ENCODE peak calls at places on chromosomes 13 and 19, in five cellular contexts. One of them, this sample, is unnamed.

GRCh38 chr19:17138937-17139598 is 63.5 kb downstream of the MYO9B start:
- DNase-seq in stomach: peak
- DNase-seq in ascending aorta: no peak
- DNase-seq in cardiac muscle cell: no peak
- DNase-seq in thoracic aorta: peak
- DNase-seq in this sample: peak

GRCh38 chr19:4389064-4389375 is 11.3 kb downstream of the SH3GL1 start:
- DNase-seq in stomach: no peak
- DNase-seq in ascending aorta: no peak
- DNase-seq in cardiac muscle cell: no peak
- DNase-seq in thoracic aorta: no peak
- DNase-seq in this sample: no peak

GRCh38 chr13:46386426-46386995 is 541 bp downstream of the RUBCNL start:
- DNase-seq in stomach: no peak
- DNase-seq in ascending aorta: no peak
- DNase-seq in cardiac muscle cell: peak
- DNase-seq in thoracic aorta: no peak
- DNase-seq in this sample: peak

GRCh38 chr13:44305845-44306244 is 67.8 kb upstream of the SERP2 start:
- DNase-seq in stomach: peak
- DNase-seq in ascending aorta: no peak
- DNase-seq in cardiac muscle cell: no peak
- DNase-seq in thoracic aorta: no peak
- DNase-seq in this sample: no peak

GRCh38 chr13:47216176-47216822 is 319.4 kb upstream of the HTR2A start:
- DNase-seq in stomach: no peak
- DNase-seq in ascending aorta: no peak
- DNase-seq in cardiac muscle cell: no peak
- DNase-seq in thoracic aorta: no peak
- DNase-seq in this sample: no peak

GRCh38 chr13:31046711-31047279 is 114.3 kb downstream of the TEX26 start:
- DNase-seq in stomach: no peak
- DNase-seq in ascending aorta: no peak
- DNase-seq in cardiac muscle cell: peak
- DNase-seq in thoracic aorta: no peak
- DNase-seq in this sample: peak

GRCh38 chr13:112947796-112948195 is 21.2 kb upstream of the MCF2L start:
- DNase-seq in stomach: no peak
- DNase-seq in ascending aorta: no peak
- DNase-seq in cardiac muscle cell: no peak
- DNase-seq in thoracic aorta: no peak
- DNase-seq in this sample: no peak

GRCh38 chr19:17716309-17716929 is 2.9 kb upstream of the MAP1S start:
- DNase-seq in stomach: no peak
- DNase-seq in ascending aorta: no peak
- DNase-seq in cardiac muscle cell: no peak
- DNase-seq in thoracic aorta: no peak
- DNase-seq in this sample: no peak

GRCh38 chr19:27774337-27774736 is 1438.6 kb downstream of the UQCRFS1 start:
- DNase-seq in stomach: no peak
- DNase-seq in ascending aorta: no peak
- DNase-seq in cardiac muscle cell: no peak
- DNase-seq in thoracic aorta: no peak
- DNase-seq in this sample: no peak

GRCh38 chr13:51519839-51520238 is 64.4 kb upstream of the WDFY2 start:
- DNase-seq in stomach: no peak
- DNase-seq in ascending aorta: no peak
- DNase-seq in cardiac muscle cell: no peak
- DNase-seq in thoracic aorta: no peak
- DNase-seq in this sample: no peak

GRCh38 chr13:60583911-60584753 is 187.1 kb downstream of the TDRD3 start:
- DNase-seq in stomach: no peak
- DNase-seq in ascending aorta: no peak
- DNase-seq in cardiac muscle cell: no peak
- DNase-seq in thoracic aorta: peak
- DNase-seq in this sample: no peak

GRCh38 chr19:3995619-3996018 is 10.4 kb upstream of the EEF2 start:
- DNase-seq in stomach: no peak
- DNase-seq in ascending aorta: no peak
- DNase-seq in cardiac muscle cell: no peak
- DNase-seq in thoracic aorta: no peak
- DNase-seq in this sample: no peak

GRCh38 chr19:46727036-46727501 is 10.2 kb upstream of the PRKD2 start:
- DNase-seq in stomach: no peak
- DNase-seq in ascending aorta: no peak
- DNase-seq in cardiac muscle cell: no peak
- DNase-seq in thoracic aorta: no peak
- DNase-seq in this sample: no peak

GRCh38 chr13:33817513-33817842 is 471 bp upstream of the RFC3 start:
- DNase-seq in stomach: no peak
- DNase-seq in ascending aorta: no peak
- DNase-seq in cardiac muscle cell: no peak
- DNase-seq in thoracic aorta: no peak
- DNase-seq in this sample: no peak

GRCh38 chr19:18185538-18185937 is 7.5 kb upstream of the MPV17L2 start:
- DNase-seq in stomach: no peak
- DNase-seq in ascending aorta: no peak
- DNase-seq in cardiac muscle cell: no peak
- DNase-seq in thoracic aorta: no peak
- DNase-seq in this sample: no peak

GRCh38 chr19:40424637-40425449 is 949 bp downstream of the SERTAD1 start:
- DNase-seq in stomach: no peak
- DNase-seq in ascending aorta: no peak
- DNase-seq in cardiac muscle cell: peak
- DNase-seq in thoracic aorta: no peak
- DNase-seq in this sample: no peak

GRCh38 chr13:46728777-46729176 is 68.2 kb downstream of the ESD start:
- DNase-seq in stomach: no peak
- DNase-seq in ascending aorta: no peak
- DNase-seq in cardiac muscle cell: no peak
- DNase-seq in thoracic aorta: no peak
- DNase-seq in this sample: no peak

GRCh38 chr13:57932071-57932470 is 300.5 kb downstream of the PCDH17 start:
- DNase-seq in stomach: no peak
- DNase-seq in ascending aorta: no peak
- DNase-seq in cardiac muscle cell: no peak
- DNase-seq in thoracic aorta: no peak
- DNase-seq in this sample: no peak

GRCh38 chr19:39936020-39936419 is 1.6 kb upstream of the FCGBP start:
- DNase-seq in stomach: peak
- DNase-seq in ascending aorta: no peak
- DNase-seq in cardiac muscle cell: no peak
- DNase-seq in thoracic aorta: no peak
- DNase-seq in this sample: no peak

GRCh38 chr13:113903361-113903760 is 39.5 kb upstream of the GAS6 start:
- DNase-seq in stomach: peak
- DNase-seq in ascending aorta: no peak
- DNase-seq in cardiac muscle cell: no peak
- DNase-seq in thoracic aorta: peak
- DNase-seq in this sample: no peak

GRCh38 chr13:83168575-83168974 is 713.7 kb downstream of the SLITRK1 start:
- DNase-seq in stomach: no peak
- DNase-seq in ascending aorta: no peak
- DNase-seq in cardiac muscle cell: no peak
- DNase-seq in thoracic aorta: no peak
- DNase-seq in this sample: no peak

GRCh38 chr13:42041684-42042035 is 6.8 kb upstream of the DGKH start:
- DNase-seq in stomach: peak
- DNase-seq in ascending aorta: no peak
- DNase-seq in cardiac muscle cell: peak
- DNase-seq in thoracic aorta: peak
- DNase-seq in this sample: peak

GRCh38 chr13:32629313-32629712 is 43.1 kb downstream of the PDS5B start:
- DNase-seq in stomach: no peak
- DNase-seq in ascending aorta: no peak
- DNase-seq in cardiac muscle cell: no peak
- DNase-seq in thoracic aorta: no peak
- DNase-seq in this sample: no peak

GRCh38 chr13:102517959-102518358 is 78.8 kb upstream of the TPP2 start:
- DNase-seq in stomach: no peak
- DNase-seq in ascending aorta: no peak
- DNase-seq in cardiac muscle cell: no peak
- DNase-seq in thoracic aorta: no peak
- DNase-seq in this sample: no peak

GRCh38 chr13:59236309-59236939 is 927.3 kb downstream of the DIAPH3 start:
- DNase-seq in stomach: no peak
- DNase-seq in ascending aorta: no peak
- DNase-seq in cardiac muscle cell: no peak
- DNase-seq in thoracic aorta: no peak
- DNase-seq in this sample: no peak

GRCh38 chr13:59373341-59373740 is 790.4 kb downstream of the DIAPH3 start:
- DNase-seq in stomach: no peak
- DNase-seq in ascending aorta: no peak
- DNase-seq in cardiac muscle cell: peak
- DNase-seq in thoracic aorta: no peak
- DNase-seq in this sample: no peak

GRCh38 chr19:4993683-4994082 is 24.8 kb downstream of the KDM4B start:
- DNase-seq in stomach: no peak
- DNase-seq in ascending aorta: no peak
- DNase-seq in cardiac muscle cell: no peak
- DNase-seq in thoracic aorta: no peak
- DNase-seq in this sample: no peak

GRCh38 chr19:54388001-54388802 is 23.5 kb upstream of the LAIR1 start:
- DNase-seq in stomach: no peak
- DNase-seq in ascending aorta: no peak
- DNase-seq in cardiac muscle cell: no peak
- DNase-seq in thoracic aorta: no peak
- DNase-seq in this sample: peak

DNA sequence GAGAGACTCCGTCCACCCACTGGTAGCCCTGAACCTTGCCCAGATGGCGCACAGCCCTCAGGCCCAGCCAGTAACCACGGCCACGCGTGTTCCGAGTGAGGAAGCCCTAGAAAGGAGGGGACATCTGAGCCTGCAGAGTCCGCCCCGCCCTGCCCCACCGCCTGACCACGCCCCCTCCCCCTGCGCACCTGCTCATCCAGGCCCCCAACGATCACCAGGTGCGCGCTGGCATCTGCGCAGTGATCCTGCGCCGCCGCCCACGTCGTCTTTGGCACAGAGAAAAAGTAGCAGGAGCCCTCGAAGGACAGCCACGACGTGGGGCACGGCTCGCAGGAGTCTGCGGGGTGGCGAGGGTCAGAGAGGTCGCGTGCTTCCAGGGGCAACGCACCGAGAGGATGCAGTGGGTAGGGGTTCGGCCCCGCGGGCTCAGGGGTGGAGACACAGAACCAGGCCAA is 2.1 kb downstream of the CLEC4G start:
- DNase-seq in stomach: no peak
- DNase-seq in ascending aorta: no peak
- DNase-seq in cardiac muscle cell: no peak
- DNase-seq in thoracic aorta: no peak
- DNase-seq in this sample: no peak
- H3K4me3 ChIP-seq in stomach: no peak
- H3K4me3 ChIP-seq in ascending aorta: peak
- H3K4me3 ChIP-seq in cardiac muscle cell: no peak
- H3K4me3 ChIP-seq in thoracic aorta: peak
- H3K4me3 ChIP-seq in this sample: no peak

GRCh38 chr19:1470864-1471513 is 8.0 kb downstream of the C19orf25 start:
- DNase-seq in stomach: no peak
- DNase-seq in ascending aorta: no peak
- DNase-seq in cardiac muscle cell: peak
- DNase-seq in thoracic aorta: no peak
- DNase-seq in this sample: no peak
- H3K4me3 ChIP-seq in stomach: peak
- H3K4me3 ChIP-seq in ascending aorta: peak
- H3K4me3 ChIP-seq in cardiac muscle cell: peak
- H3K4me3 ChIP-seq in thoracic aorta: peak
- H3K4me3 ChIP-seq in this sample: peak

DNA sequence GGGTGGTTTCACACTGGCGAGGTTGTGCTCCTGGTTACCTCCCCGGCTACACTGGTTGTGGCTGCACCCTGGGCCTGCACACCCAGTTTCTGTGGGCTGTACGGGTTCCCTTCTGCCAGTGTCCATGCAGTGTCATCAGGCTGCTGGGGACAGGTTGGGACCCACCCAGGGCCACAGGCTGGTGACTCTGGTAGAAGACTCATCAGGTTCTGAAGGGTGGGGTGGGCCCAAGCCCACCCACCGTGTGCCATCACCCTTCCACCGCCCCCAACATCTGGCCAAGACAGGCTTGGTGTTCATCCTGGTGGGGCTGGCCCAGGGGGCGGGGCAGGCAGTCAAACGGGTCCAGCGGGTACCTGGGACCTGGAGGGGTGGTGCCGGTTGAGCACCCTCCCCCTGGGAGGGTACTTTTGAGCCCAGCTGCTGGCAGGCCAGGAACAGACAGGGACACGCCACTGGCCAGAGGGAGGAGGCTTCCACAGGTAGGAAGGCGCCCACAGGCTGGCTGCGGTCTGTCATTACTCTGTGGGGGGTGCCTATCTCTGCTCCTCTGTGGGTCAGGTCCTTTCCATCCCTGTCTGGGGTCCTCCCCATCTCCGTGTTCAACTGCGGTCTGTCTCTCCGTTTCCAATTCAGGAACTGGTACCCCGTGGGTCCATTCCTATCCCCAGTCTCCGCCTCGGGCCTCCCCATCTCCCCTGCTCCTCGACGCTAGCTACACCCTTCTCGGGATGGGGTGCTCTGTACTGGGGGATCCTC is at the start of gene RNF225:
- DNase-seq in stomach: no peak
- DNase-seq in ascending aorta: no peak
- DNase-seq in cardiac muscle cell: no peak
- DNase-seq in thoracic aorta: no peak
- DNase-seq in this sample: no peak
- H3K4me3 ChIP-seq in stomach: peak
- H3K4me3 ChIP-seq in ascending aorta: no peak
- H3K4me3 ChIP-seq in cardiac muscle cell: peak
- H3K4me3 ChIP-seq in thoracic aorta: no peak
- H3K4me3 ChIP-seq in this sample: peak

GRCh38 chr19:782195-783043 is 14.8 kb upstream of the PTBP1 start:
- DNase-seq in stomach: peak
- DNase-seq in ascending aorta: no peak
- DNase-seq in cardiac muscle cell: peak
- DNase-seq in thoracic aorta: no peak
- DNase-seq in this sample: no peak

GRCh38 chr19:787551-787950 is 9.7 kb upstream of the PTBP1 start:
- DNase-seq in stomach: no peak
- DNase-seq in ascending aorta: no peak
- DNase-seq in cardiac muscle cell: no peak
- DNase-seq in thoracic aorta: no peak
- DNase-seq in this sample: no peak

GRCh38 chr19:781800-782194 is 15.5 kb upstream of the PTBP1 start:
- DNase-seq in stomach: no peak
- DNase-seq in ascending aorta: no peak
- DNase-seq in cardiac muscle cell: no peak
- DNase-seq in thoracic aorta: no peak
- DNase-seq in this sample: no peak

GRCh38 chr19:780935-781334 is 16.3 kb upstream of the PTBP1 start:
- DNase-seq in stomach: no peak
- DNase-seq in ascending aorta: no peak
- DNase-seq in cardiac muscle cell: no peak
- DNase-seq in thoracic aorta: no peak
- DNase-seq in this sample: no peak

DNA sequence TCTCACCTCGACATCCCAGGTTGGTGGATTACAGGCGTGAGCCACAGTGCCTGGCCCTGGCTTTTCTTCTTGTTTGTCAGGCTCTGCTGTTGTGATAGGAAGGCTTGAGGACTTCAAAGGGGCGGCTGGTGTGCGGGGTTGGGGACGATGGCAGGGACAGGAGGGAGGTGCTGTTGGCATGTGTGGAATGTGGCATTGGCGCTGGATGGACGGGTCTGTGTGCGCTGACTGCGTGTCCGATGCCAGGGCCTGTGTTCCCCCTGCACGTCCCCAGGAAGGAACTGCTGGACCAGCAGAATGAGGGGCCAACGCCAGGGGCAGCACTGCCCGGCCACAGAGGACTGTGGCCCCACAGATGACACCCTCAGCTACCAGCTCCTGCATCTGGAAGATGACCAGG is 12.7 kb upstream of the PTBP1 start:
- DNase-seq in stomach: no peak
- DNase-seq in ascending aorta: no peak
- DNase-seq in cardiac muscle cell: no peak
- DNase-seq in thoracic aorta: no peak
- DNase-seq in this sample: no peak
- H3K4me3 ChIP-seq in stomach: no peak
- H3K4me3 ChIP-seq in ascending aorta: no peak
- H3K4me3 ChIP-seq in cardiac muscle cell: no peak
- H3K4me3 ChIP-seq in thoracic aorta: no peak
- H3K4me3 ChIP-seq in this sample: peak

This sample was measured in left ventricle myocardium inferior.